ENCODE peak calls at places on chromosomes 7 and 10, in eight cellular contexts. One of them, this sample, is unnamed.
A peak's percentile ranks its signal among the peaks of the same experiment; 100 is the strongest.

GRCh38 chr7:26658698-26659084 is 205.7 kb downstream of the SKAP2 start:
- DNase-seq in lower lobe of right lung: no peak
- DNase-seq in foreskin fibroblast: no peak
- DNase-seq in H1: no peak
- DNase-seq in HCT116: no peak
- DNase-seq in heart right ventricle: no peak
- DNase-seq in GM12865: no peak
- DNase-seq in neural crest cell: no peak
- DNase-seq in this sample: no peak

GRCh38 chr10:7986851-7987250 is 67.6 kb upstream of the GATA3 start:
- DNase-seq in HCT116: no peak
- DNase-seq in heart right ventricle: no peak
- DNase-seq in lower lobe of right lung: no peak
- DNase-seq in neural crest cell: no peak
- DNase-seq in foreskin fibroblast: peak; percentile 30
- DNase-seq in GM12865: no peak
- DNase-seq in H1: no peak
- DNase-seq in this sample: peak; percentile 20

GRCh38 chr7:22429386-22429785 is 70.6 kb downstream of the STEAP1B start:
- DNase-seq in heart right ventricle: no peak
- DNase-seq in lower lobe of right lung: no peak
- DNase-seq in H1: no peak
- DNase-seq in GM12865: no peak
- DNase-seq in neural crest cell: no peak
- DNase-seq in HCT116: no peak
- DNase-seq in foreskin fibroblast: no peak
- DNase-seq in this sample: no peak

GRCh38 chr7:72793791-72794190 is 34.2 kb downstream of the TYW1B start:
- DNase-seq in neural crest cell: no peak
- DNase-seq in lower lobe of right lung: no peak
- DNase-seq in foreskin fibroblast: no peak
- DNase-seq in HCT116: no peak
- DNase-seq in heart right ventricle: no peak
- DNase-seq in GM12865: no peak
- DNase-seq in H1: no peak
- DNase-seq in this sample: no peak

GRCh38 chr7:28180364-28181147 is at the start of gene JAZF1:
- DNase-seq in heart right ventricle: peak; percentile 75
- DNase-seq in H1: peak; percentile 81
- DNase-seq in HCT116: no peak
- DNase-seq in neural crest cell: peak; percentile 48
- DNase-seq in foreskin fibroblast: peak; percentile 75
- DNase-seq in lower lobe of right lung: peak; percentile 72
- DNase-seq in GM12865: peak; percentile 4
- DNase-seq in this sample: peak; percentile 58

GRCh38 chr10:98446121-98446655 is 547 bp downstream of the HPS1 start:
- DNase-seq in heart right ventricle: no peak
- DNase-seq in HCT116: no peak
- DNase-seq in neural crest cell: peak; percentile 20
- DNase-seq in GM12865: peak; percentile 47
- DNase-seq in H1: peak; percentile 69
- DNase-seq in lower lobe of right lung: peak; percentile 73
- DNase-seq in foreskin fibroblast: peak; percentile 61
- DNase-seq in this sample: peak; percentile 37

GRCh38 chr7:50613473-50613872 is 48.3 kb upstream of the DDC start:
- DNase-seq in neural crest cell: no peak
- DNase-seq in GM12865: no peak
- DNase-seq in H1: peak; percentile 3
- DNase-seq in HCT116: no peak
- DNase-seq in foreskin fibroblast: no peak
- DNase-seq in heart right ventricle: no peak
- DNase-seq in lower lobe of right lung: no peak
- DNase-seq in this sample: no peak

GRCh38 chr7:6614941-6615737 is at the start of gene ZNF853:
- DNase-seq in HCT116: no peak
- DNase-seq in H1: peak; percentile 72
- DNase-seq in GM12865: no peak
- DNase-seq in lower lobe of right lung: no peak
- DNase-seq in heart right ventricle: no peak
- DNase-seq in foreskin fibroblast: no peak
- DNase-seq in neural crest cell: peak; percentile 35
- DNase-seq in this sample: no peak

GRCh38 chr7:128203710-128204214 is 37.3 kb upstream of the LEP start:
- DNase-seq in neural crest cell: no peak
- DNase-seq in HCT116: no peak
- DNase-seq in lower lobe of right lung: no peak
- DNase-seq in foreskin fibroblast: peak; percentile 47
- DNase-seq in heart right ventricle: no peak
- DNase-seq in H1: no peak
- DNase-seq in GM12865: no peak
- DNase-seq in this sample: peak; percentile 29

GRCh38 chr10:80461208-80462183 is 7.4 kb downstream of the TSPAN14 start:
- DNase-seq in heart right ventricle: no peak
- DNase-seq in foreskin fibroblast: peak; percentile 65
- DNase-seq in HCT116: no peak
- DNase-seq in GM12865: no peak
- DNase-seq in lower lobe of right lung: no peak
- DNase-seq in neural crest cell: no peak
- DNase-seq in H1: no peak
- DNase-seq in this sample: peak; percentile 41

GRCh38 chr10:92126100-92126650 is 164.7 kb downstream of the CPEB3 start:
- DNase-seq in H1: no peak
- DNase-seq in heart right ventricle: no peak
- DNase-seq in neural crest cell: no peak
- DNase-seq in GM12865: no peak
- DNase-seq in HCT116: no peak
- DNase-seq in lower lobe of right lung: no peak
- DNase-seq in foreskin fibroblast: no peak
- DNase-seq in this sample: peak; percentile 38

GRCh38 chr7:451255-452229 is 68.1 kb downstream of the PDGFA start:
- DNase-seq in heart right ventricle: no peak
- DNase-seq in H1: peak; percentile 59
- DNase-seq in lower lobe of right lung: peak; percentile 29
- DNase-seq in neural crest cell: no peak
- DNase-seq in HCT116: no peak
- DNase-seq in foreskin fibroblast: no peak
- DNase-seq in GM12865: peak; percentile 14
- DNase-seq in this sample: no peak

GRCh38 chr7:83850037-83850619 is 201.2 kb upstream of the SEMA3E start:
- DNase-seq in lower lobe of right lung: no peak
- DNase-seq in neural crest cell: no peak
- DNase-seq in heart right ventricle: no peak
- DNase-seq in foreskin fibroblast: peak; percentile 84
- DNase-seq in HCT116: no peak
- DNase-seq in H1: no peak
- DNase-seq in GM12865: no peak
- DNase-seq in this sample: peak; percentile 15

GRCh38 chr10:13945760-13946460 is 359.1 kb downstream of the PRPF18 start:
- DNase-seq in heart right ventricle: no peak
- DNase-seq in H1: no peak
- DNase-seq in foreskin fibroblast: peak; percentile 34
- DNase-seq in lower lobe of right lung: no peak
- DNase-seq in neural crest cell: peak; percentile 17
- DNase-seq in GM12865: no peak
- DNase-seq in HCT116: no peak
- DNase-seq in this sample: peak; percentile 30

GRCh38 chr10:52488606-52489485 is 174.8 kb downstream of the DKK1 start:
- DNase-seq in H1: no peak
- DNase-seq in lower lobe of right lung: no peak
- DNase-seq in heart right ventricle: no peak
- DNase-seq in neural crest cell: no peak
- DNase-seq in GM12865: peak; percentile 17
- DNase-seq in foreskin fibroblast: peak; percentile 75
- DNase-seq in HCT116: no peak
- DNase-seq in this sample: peak; percentile 71

GRCh38 chr10:114413398-114413797 is 9.1 kb upstream of the AFAP1L2 start:
- DNase-seq in H1: no peak
- DNase-seq in neural crest cell: no peak
- DNase-seq in heart right ventricle: peak; percentile 53
- DNase-seq in lower lobe of right lung: peak; percentile 77
- DNase-seq in GM12865: no peak
- DNase-seq in foreskin fibroblast: no peak
- DNase-seq in HCT116: peak; percentile 36
- DNase-seq in this sample: no peak

GRCh38 chr10:21265622-21266021 is 259.9 kb downstream of the SKIDA1 start:
- DNase-seq in lower lobe of right lung: no peak
- DNase-seq in GM12865: no peak
- DNase-seq in neural crest cell: no peak
- DNase-seq in foreskin fibroblast: peak; percentile 50
- DNase-seq in H1: no peak
- DNase-seq in HCT116: no peak
- DNase-seq in heart right ventricle: no peak
- DNase-seq in this sample: peak; percentile 77

GRCh38 chr10:95350212-95350829 is 59.5 kb upstream of the PDLIM1 start:
- DNase-seq in foreskin fibroblast: peak; percentile 73
- DNase-seq in heart right ventricle: no peak
- DNase-seq in neural crest cell: no peak
- DNase-seq in lower lobe of right lung: no peak
- DNase-seq in H1: no peak
- DNase-seq in GM12865: no peak
- DNase-seq in HCT116: no peak
- DNase-seq in this sample: peak; percentile 87

GRCh38 chr10:116607336-116607735 is 13.4 kb upstream of the PNLIPRP2 start:
- DNase-seq in GM12865: no peak
- DNase-seq in foreskin fibroblast: no peak
- DNase-seq in heart right ventricle: no peak
- DNase-seq in neural crest cell: no peak
- DNase-seq in lower lobe of right lung: no peak
- DNase-seq in HCT116: no peak
- DNase-seq in H1: no peak
- DNase-seq in this sample: no peak

DNA sequence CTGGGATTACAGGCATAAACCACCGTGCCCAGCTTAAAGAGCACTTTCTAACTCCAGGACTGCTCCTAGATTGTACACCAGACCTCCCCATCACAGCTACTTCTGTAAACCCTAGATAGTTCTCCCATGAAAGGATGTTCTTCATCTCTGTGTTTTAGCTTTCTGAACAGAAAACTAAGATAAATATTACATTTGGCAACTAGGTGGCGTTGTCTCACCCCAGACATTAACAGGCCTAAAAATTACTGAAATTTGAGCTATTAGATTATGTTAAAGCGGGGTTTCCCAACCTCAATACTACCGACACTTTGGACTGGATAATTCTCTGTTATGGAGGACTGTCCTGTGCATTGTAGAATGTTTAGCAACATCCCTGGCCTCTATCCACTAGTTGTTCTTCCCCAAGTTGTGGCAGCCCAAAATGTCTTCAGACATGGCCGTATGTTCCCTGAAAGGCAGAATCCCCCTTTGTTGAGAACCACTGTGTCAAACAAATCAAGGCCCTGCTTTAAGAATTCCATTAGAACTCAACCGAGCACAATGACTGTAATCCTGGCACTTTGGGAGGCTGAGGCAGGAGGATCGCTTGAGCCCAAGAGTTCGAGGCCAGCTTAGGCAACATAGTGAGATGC is 19.1 kb downstream of the ATOH7 start:
- DNase-seq in H1: no peak
- DNase-seq in lower lobe of right lung: no peak
- DNase-seq in HCT116: no peak
- DNase-seq in foreskin fibroblast: peak; percentile 69
- DNase-seq in GM12865: peak; percentile 40
- DNase-seq in neural crest cell: no peak
- DNase-seq in heart right ventricle: no peak
- DNase-seq in this sample: peak; percentile 73
- TF ChIP-seq CTCF in H1: no peak
- TF ChIP-seq CTCF in lower lobe of right lung: peak; percentile 49
- TF ChIP-seq CTCF in HCT116: peak; percentile 74
- TF ChIP-seq CTCF in foreskin fibroblast: peak; percentile 44
- TF ChIP-seq CTCF in GM12865: peak; percentile 41
- TF ChIP-seq CTCF in neural crest cell: peak; percentile 73
- TF ChIP-seq CTCF in heart right ventricle: peak; percentile 67
- TF ChIP-seq CTCF in this sample: peak; percentile 59

DNA sequence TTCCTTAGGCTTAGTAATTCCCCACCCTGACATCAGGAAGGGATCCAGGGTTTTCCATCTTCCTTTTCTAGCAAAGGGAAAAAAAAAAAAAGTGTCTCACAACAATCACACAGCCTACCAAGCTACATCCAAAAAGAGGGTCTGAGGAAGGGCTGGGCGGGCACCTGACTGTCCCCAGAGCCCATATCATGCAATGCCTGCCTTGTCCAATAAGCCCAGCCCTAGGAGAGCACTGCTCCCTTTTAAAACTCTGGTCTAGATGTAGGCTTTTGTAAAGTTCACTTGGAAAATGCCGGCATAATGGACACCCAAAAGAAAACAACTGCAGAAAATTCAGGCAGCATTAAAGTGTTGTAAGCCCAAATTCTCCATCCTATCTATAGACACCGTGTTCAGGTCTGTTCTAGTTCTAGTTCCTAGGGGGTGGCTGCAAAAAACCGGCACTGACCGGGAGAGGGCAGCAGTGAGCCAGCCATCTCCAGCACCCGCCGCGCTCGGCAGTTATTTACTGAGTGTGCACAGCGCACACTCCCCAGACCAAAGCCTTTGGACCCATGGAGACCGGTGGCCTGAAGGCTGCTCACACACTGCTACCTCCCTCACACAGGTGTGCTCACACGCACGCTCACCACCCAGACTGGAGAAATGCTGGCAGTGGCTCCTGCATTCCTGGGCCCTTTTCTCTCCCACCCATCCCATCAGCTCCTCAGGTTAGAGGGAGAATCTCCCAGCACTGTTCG is 48.7 kb downstream of the PODXL start:
- DNase-seq in H1: peak; percentile 76
- DNase-seq in foreskin fibroblast: peak; percentile 86
- DNase-seq in neural crest cell: peak; percentile 85
- DNase-seq in HCT116: peak; percentile 44
- DNase-seq in lower lobe of right lung: peak; percentile 84
- DNase-seq in heart right ventricle: peak; percentile 83
- DNase-seq in GM12865: peak; percentile 65
- DNase-seq in this sample: peak; percentile 78
- TF ChIP-seq CTCF in H1: peak; percentile 60
- TF ChIP-seq CTCF in foreskin fibroblast: peak; percentile 93
- TF ChIP-seq CTCF in neural crest cell: peak; percentile 83
- TF ChIP-seq CTCF in HCT116: peak; percentile 88
- TF ChIP-seq CTCF in lower lobe of right lung: peak; percentile 88
- TF ChIP-seq CTCF in heart right ventricle: peak; percentile 94
- TF ChIP-seq CTCF in GM12865: peak; percentile 77
- TF ChIP-seq CTCF in this sample: peak; percentile 92

DNA sequence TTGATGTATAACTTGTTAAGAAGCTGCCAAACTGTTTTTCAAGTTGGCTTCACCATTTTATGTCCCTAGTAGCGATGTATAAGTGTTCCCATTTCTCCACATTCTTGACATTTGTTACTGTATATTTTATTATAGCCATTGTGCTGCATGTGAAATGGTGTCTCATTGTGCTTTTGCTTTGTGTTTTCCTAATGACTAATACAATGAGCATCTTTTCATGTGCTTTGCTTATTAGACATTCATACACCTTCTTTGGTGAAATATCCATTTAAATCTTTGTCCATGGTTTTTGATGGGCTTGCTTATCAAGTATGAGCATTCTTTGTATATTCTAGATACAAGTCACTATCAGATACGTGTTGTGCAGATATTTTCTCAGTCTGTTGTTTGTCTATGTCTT is 203.0 kb downstream of the CCSER2 start:
- DNase-seq in HCT116: no peak
- DNase-seq in lower lobe of right lung: no peak
- DNase-seq in heart right ventricle: no peak
- DNase-seq in neural crest cell: no peak
- DNase-seq in H1: no peak
- DNase-seq in GM12865: no peak
- DNase-seq in foreskin fibroblast: peak; percentile 44
- DNase-seq in this sample: no peak
- TF ChIP-seq CTCF in HCT116: no peak
- TF ChIP-seq CTCF in lower lobe of right lung: no peak
- TF ChIP-seq CTCF in heart right ventricle: no peak
- TF ChIP-seq CTCF in neural crest cell: no peak
- TF ChIP-seq CTCF in H1: no peak
- TF ChIP-seq CTCF in GM12865: no peak
- TF ChIP-seq CTCF in foreskin fibroblast: no peak
- TF ChIP-seq CTCF in this sample: no peak

GRCh38 chr10:75400769-75401568 is 595 bp downstream of the ZNF503 start:
- DNase-seq in heart right ventricle: peak; percentile 54
- DNase-seq in foreskin fibroblast: peak; percentile 83
- DNase-seq in H1: peak; percentile 70
- DNase-seq in HCT116: no peak
- DNase-seq in neural crest cell: peak; percentile 48
- DNase-seq in GM12865: peak; percentile 40
- DNase-seq in lower lobe of right lung: peak; percentile 78
- DNase-seq in this sample: no peak
- TF ChIP-seq CTCF in heart right ventricle: no peak
- TF ChIP-seq CTCF in foreskin fibroblast: no peak
- TF ChIP-seq CTCF in H1: no peak
- TF ChIP-seq CTCF in HCT116: no peak
- TF ChIP-seq CTCF in neural crest cell: no peak
- TF ChIP-seq CTCF in GM12865: no peak
- TF ChIP-seq CTCF in lower lobe of right lung: no peak
- TF ChIP-seq CTCF in this sample: no peak

This sample was measured in choroid plexus epithelial cell.